ENCODE peak calls at places on chromosome 4, in eight cellular contexts. A is fibroblast of pulmonary artery; T is cardiac fibroblast; R is CD8-positive, alpha-beta T cell; O is GM12865; G is CD4-positive, alpha-beta T cell; N is left ventricle myocardium inferior; D is testis. F is an unnamed sample.

GRCh38 chr4:133377286-133377685 is 228.2 kb downstream of the PCDH10 start:
- DNase-seq in A (no peak), T (no peak), R (no peak), O (no peak), G (no peak), N (no peak), D (no peak), F (no peak)

GRCh38 chr4:40915318-40916217 is 165.8 kb downstream of the NSUN7 start:
- DNase-seq in A (no peak), T (peak), R (no peak), O (no peak), G (no peak), N (no peak), D (no peak), F (peak)

GRCh38 chr4:90226734-90227133 is 99.5 kb downstream of the CCSER1 start:
- DNase-seq in A (no peak), T (no peak), R (no peak), O (no peak), G (no peak), N (no peak), D (no peak), F (peak)

GRCh38 chr4:65968873-65969272 is 298.6 kb upstream of the EPHA5 start:
- DNase-seq in A (peak), T (peak), R (no peak), O (no peak), G (no peak), N (no peak), D (no peak), F (peak)

GRCh38 chr4:47195706-47196105 is 164.3 kb downstream of the GABRB1 start:
- DNase-seq in A (peak), T (peak), R (no peak), O (no peak), G (no peak), N (no peak), D (peak), F (no peak)

GRCh38 chr4:15299627-15300026 is 128.2 kb upstream of the C1QTNF7 start:
- DNase-seq in A (no peak), T (no peak), R (no peak), O (no peak), G (no peak), N (no peak), D (no peak), F (no peak)

GRCh38 chr4:101238706-101239105 is 108.6 kb downstream of the PPP3CA start:
- DNase-seq in A (peak), T (peak), R (no peak), O (no peak), G (no peak), N (no peak), D (no peak), F (peak)

GRCh38 chr4:189771696-189772361 is 168.8 kb upstream of the FRG1 start:
- DNase-seq in A (no peak), T (no peak), R (no peak), O (no peak), G (no peak), N (no peak), D (no peak), F (no peak)

GRCh38 chr4:115664285-115664684 is 550.9 kb upstream of the NDST4 start:
- DNase-seq in A (no peak), T (no peak), R (no peak), O (no peak), G (no peak), N (no peak), D (no peak), F (no peak)

DNA sequence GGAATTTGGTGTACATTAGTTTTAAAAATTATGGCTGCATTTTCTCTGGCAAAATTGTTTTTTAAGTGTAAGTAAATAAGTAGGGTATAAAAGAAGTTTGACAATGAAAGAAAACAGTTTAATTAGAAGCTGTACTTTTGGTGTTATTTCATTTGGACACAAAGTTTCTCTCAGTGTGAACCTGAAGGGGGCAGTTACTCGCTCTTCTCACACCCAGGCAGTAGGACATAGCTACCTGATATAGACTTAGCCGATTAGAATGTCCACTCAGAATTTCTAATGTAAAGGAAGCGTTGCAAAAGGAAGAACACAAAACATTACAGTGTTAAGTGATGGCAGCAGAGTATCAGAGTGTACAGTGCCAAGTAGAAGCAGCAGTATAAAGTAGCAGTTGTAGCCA is 311.9 kb upstream of the TECRL start:
- DNase-seq in A (no peak), T (no peak), R (no peak), O (no peak), G (no peak), N (no peak), D (no peak), F (no peak)
- TF ChIP-seq CTCF in A (no peak), T (no peak), R (no peak), O (no peak), G (no peak), N (no peak), D (no peak), F (no peak)

DNA sequence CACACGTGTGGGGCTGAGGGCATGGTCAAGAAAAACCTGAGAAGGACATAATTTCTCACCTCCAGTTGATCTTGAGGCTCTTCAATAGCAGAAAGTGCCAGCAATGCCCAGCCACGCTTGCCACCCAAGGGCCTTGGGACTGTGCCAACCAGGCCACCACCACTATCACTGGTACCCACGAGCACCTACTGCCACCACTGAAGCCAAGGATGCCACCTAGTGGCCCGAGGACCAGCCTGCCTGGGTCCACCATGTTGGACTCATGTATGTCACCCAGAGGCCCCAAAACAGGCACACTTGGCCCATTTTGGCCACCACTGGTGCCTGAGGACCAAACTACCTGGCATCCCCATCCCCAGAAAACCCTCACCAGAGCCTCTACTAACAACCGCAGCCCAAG is 191.8 kb downstream of the ADAM29 start:
- DNase-seq in A (no peak), T (no peak), R (no peak), O (peak), G (no peak), N (no peak), D (no peak), F (no peak)
- TF ChIP-seq CTCF in A (no peak), T (no peak), R (no peak), O (peak), G (no peak), N (no peak), D (no peak), F (no peak)

GRCh38 chr4:78169728-78170127 is 112.6 kb downstream of the FRAS1 start:
- DNase-seq in A (no peak), T (no peak), R (no peak), O (no peak), G (no peak), N (no peak), D (no peak), F (no peak)
- TF ChIP-seq CTCF in A (no peak), T (no peak), R (no peak), O (no peak), G (no peak), N (no peak), D (no peak), F (no peak)

DNA sequence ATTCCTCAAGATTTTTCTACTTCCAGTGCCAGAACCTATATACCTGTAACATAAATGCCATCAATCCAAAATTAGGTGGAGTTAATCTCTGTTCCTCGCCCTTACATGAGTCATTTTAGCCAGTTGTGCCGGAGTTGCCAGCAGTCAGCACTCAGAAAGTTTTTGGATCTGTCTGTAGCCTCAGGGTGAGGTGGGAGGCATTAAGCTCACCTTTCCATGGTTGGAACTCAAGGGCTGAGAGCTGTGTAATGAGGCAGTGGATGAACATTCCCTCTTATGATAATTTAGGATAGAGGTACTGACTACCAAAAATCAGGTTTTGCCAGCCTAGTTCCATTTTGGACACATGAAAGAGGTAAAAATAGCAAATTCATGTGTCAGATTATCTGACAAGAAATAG is 1553.1 kb upstream of the ADGRL3 start:
- DNase-seq in A (no peak), T (no peak), R (no peak), O (no peak), G (no peak), N (no peak), D (no peak), F (no peak)
- TF ChIP-seq CTCF in A (no peak), T (no peak), R (no peak), O (no peak), G (no peak), N (no peak), D (no peak), F (no peak)

GRCh38 chr4:127809173-127809800 is 27.2 kb downstream of the HSPA4L start:
- DNase-seq in A (peak), T (peak), R (no peak), O (peak), G (no peak), N (no peak), D (no peak), F (peak)
- TF ChIP-seq CTCF in A (peak), T (peak), R (no peak), O (no peak), G (no peak), N (no peak), D (no peak), F (peak)

DNA sequence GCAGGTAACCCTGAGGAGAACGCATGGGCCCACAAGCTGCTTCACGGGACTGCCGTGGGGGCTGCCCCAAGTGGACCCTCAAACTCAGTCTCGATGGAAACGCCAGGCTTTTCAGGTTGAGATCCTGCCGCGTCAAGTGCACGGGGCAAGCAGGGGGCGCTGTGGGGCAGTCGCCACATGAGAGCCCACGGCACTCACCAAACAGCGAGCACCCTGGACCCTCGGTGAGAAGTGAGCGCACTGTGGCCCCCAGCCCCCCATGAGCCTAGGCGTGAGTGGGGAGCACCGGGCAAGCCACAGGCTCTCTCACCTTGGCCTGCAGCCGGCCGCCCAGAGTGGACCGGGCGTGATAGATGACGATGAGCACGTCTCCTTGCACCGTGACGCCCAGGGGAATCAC is 50.9 kb upstream of the CPLX1 start:
- DNase-seq in A (no peak), T (no peak), R (no peak), O (no peak), G (no peak), N (no peak), D (no peak), F (no peak)
- TF ChIP-seq CTCF in A (peak), T (peak), R (no peak), O (peak), G (no peak), N (no peak), D (no peak), F (peak)

GRCh38 chr4:170008376-170008775 is 17.8 kb downstream of the MFAP3L start:
- DNase-seq in A (no peak), T (peak), R (no peak), O (peak), G (no peak), N (no peak), D (no peak), F (no peak)
- TF ChIP-seq CTCF in A (no peak), T (no peak), R (no peak), O (no peak), G (no peak), N (no peak), D (no peak), F (no peak)